ENCODE peak calls at places on chromosomes 12 and 14, in ten cellular contexts. T is upper lobe of right lung, L is SK-N-SH, B is uterus, U is WERI-Rb-1, C is HCT116, K is lower lobe of right lung, P is GM23338, E is fibroblast of lung, V is tibial nerve. Y is an unnamed sample.

GRCh38 chr14:79136437-79137430 is 966.6 kb downstream of the NRXN3 start:
- DNase-seq in V (no peak), C (no peak), T (no peak), U (peak), B (no peak), P (no peak), L (no peak), K (no peak), E (no peak), Y (no peak)

GRCh38 chr12:6745751-6746525 is 7.0 kb downstream of the MLF2 start:
- DNase-seq in V (no peak), L (no peak), B (no peak), P (no peak), K (peak), U (no peak), T (no peak), E (no peak), C (no peak), Y (no peak)

GRCh38 chr14:31895206-31895605 is 181.9 kb upstream of the ARHGAP5 start:
- DNase-seq in B (no peak), U (no peak), L (no peak), C (no peak), K (no peak), T (no peak), V (no peak), E (peak), P (no peak), Y (no peak)

GRCh38 chr14:101226265-101226602 is 322.7 kb upstream of the RTL1 start:
- DNase-seq in U (no peak), K (no peak), E (no peak), T (no peak), V (no peak), L (no peak), B (no peak), P (no peak), C (no peak), Y (peak)

GRCh38 chr12:7712841-7713442 is 1.7 kb downstream of the DPPA3 start:
- DNase-seq in U (no peak), C (no peak), T (no peak), B (no peak), K (no peak), L (no peak), E (no peak), P (peak), V (no peak), Y (no peak)

GRCh38 chr14:46580941-46581671 is 70.5 kb downstream of the RPL10L start:
- DNase-seq in P (peak), V (no peak), B (no peak), L (peak), C (peak), K (no peak), E (peak), T (no peak), U (peak), Y (no peak)

GRCh38 chr14:49505026-49505766 is 81.0 kb downstream of the RPS29 start:
- DNase-seq in P (peak), E (no peak), T (no peak), U (no peak), V (no peak), K (no peak), L (no peak), C (peak), B (no peak), Y (no peak)

GRCh38 chr12:2613674-2614073 is 181.1 kb upstream of the FKBP4 start:
- DNase-seq in C (peak), K (no peak), B (peak), U (no peak), P (no peak), E (peak), T (no peak), V (peak), L (no peak), Y (peak)

GRCh38 chr12:89087876-89088275 is 264.4 kb downstream of the DUSP6 start:
- DNase-seq in K (no peak), L (no peak), U (no peak), C (no peak), E (no peak), B (no peak), T (no peak), V (no peak), P (peak), Y (no peak)

GRCh38 chr12:118984206-118984943 is 3.0 kb downstream of the SRRM4 start:
- DNase-seq in E (no peak), U (no peak), T (no peak), V (no peak), B (no peak), C (no peak), L (peak), K (no peak), P (no peak), Y (no peak)

GRCh38 chr12:75526655-75527511 is 15.5 kb upstream of the KRR1 start:
- DNase-seq in K (no peak), U (peak), C (peak), E (peak), B (no peak), T (no peak), P (peak), L (peak), V (no peak), Y (no peak)

GRCh38 chr12:113247123-113248045 is 26.1 kb downstream of the TPCN1 start:
- DNase-seq in T (no peak), B (no peak), L (peak), V (no peak), U (peak), P (no peak), C (no peak), E (peak), K (no peak), Y (no peak)

GRCh38 chr12:117494833-117495714 is 133.6 kb upstream of the NOS1 start:
- DNase-seq in E (no peak), L (no peak), T (no peak), V (no peak), U (no peak), P (peak), C (no peak), K (no peak), B (no peak), Y (no peak)

GRCh38 chr12:47504775-47505446 is 200.9 kb downstream of the RPAP3 start:
- DNase-seq in V (no peak), K (no peak), E (no peak), U (no peak), L (no peak), P (no peak), B (no peak), C (no peak), T (no peak), Y (no peak)

GRCh38 chr12:109302358-109302757 is 6.7 kb downstream of the FOXN4 start:
- DNase-seq in U (no peak), E (no peak), L (no peak), B (no peak), T (no peak), K (no peak), C (no peak), V (no peak), P (peak), Y (no peak)

GRCh38 chr12:25827747-25828146 is 130.7 kb upstream of the RASSF8 start:
- DNase-seq in L (no peak), U (no peak), K (no peak), T (no peak), C (no peak), E (no peak), V (no peak), B (no peak), P (no peak), Y (no peak)

GRCh38 chr14:60777856-60778578 is 43.5 kb downstream of the MNAT1 start:
- DNase-seq in P (no peak), V (no peak), C (no peak), B (no peak), L (no peak), K (no peak), E (peak), T (no peak), U (no peak), Y (no peak)

GRCh38 chr12:55861871-55862270 is 19.1 kb upstream of the MMP19 start:
- DNase-seq in U (no peak), B (no peak), C (no peak), P (no peak), E (no peak), L (no peak), V (no peak), K (no peak), T (no peak), Y (no peak)

GRCh38 chr14:85527458-85527857 is 2.5 kb upstream of the FLRT2 start:
- DNase-seq in L (no peak), T (no peak), U (no peak), P (no peak), E (peak), B (no peak), V (no peak), K (no peak), C (no peak), Y (no peak)

GRCh38 chr14:91254456-91254855 is 10.0 kb upstream of the GPR68 start:
- DNase-seq in V (no peak), P (no peak), T (no peak), U (no peak), C (no peak), L (no peak), K (no peak), B (no peak), E (no peak), Y (no peak)

GRCh38 chr14:91252901-91253794 is 8.6 kb upstream of the GPR68 start:
- DNase-seq in B (peak), T (peak), L (peak), C (no peak), V (no peak), P (peak), K (peak), U (peak), E (no peak), Y (no peak)

GRCh38 chr14:91255820-91256219 is 11.3 kb upstream of the GPR68 start:
- DNase-seq in P (no peak), T (no peak), L (no peak), E (no peak), B (no peak), K (no peak), V (no peak), U (no peak), C (no peak), Y (no peak)

GRCh38 chr14:91255026-91255695 is 10.7 kb upstream of the GPR68 start:
- DNase-seq in L (no peak), C (no peak), K (no peak), T (no peak), B (no peak), E (no peak), P (no peak), V (no peak), U (peak), Y (no peak)

DNA sequence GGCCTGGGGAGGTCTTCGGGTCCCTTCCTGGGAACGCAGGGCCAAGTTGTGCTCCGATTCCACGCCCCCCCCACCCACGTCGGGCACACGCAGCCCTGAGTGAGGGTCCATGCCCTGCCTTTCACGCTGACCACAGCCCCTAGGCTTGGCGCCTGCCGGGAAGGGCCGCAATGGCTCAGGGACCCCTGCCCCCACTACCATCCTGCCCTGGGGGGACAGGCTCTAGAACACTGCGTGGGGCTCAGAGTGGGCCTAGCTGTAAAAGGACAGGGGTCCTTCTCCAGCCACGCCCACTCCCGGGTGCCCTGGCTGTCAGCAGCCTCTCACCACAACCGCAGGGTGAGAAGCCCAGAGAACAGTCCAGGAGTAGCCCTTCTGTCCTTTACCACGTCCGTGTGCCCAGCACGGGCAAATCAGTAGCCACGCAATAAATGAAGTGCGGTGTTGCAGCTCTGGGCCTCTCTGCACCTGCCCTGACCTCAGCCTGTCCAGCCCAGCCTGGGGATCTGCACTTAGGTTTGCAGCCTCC is 9.4 kb upstream of the GPR68 start:
- DNase-seq in V (no peak), E (no peak), B (no peak), T (no peak), U (peak), L (no peak), C (no peak), P (no peak), K (no peak), Y (no peak)
- H3K27ac ChIP-seq in V (no peak), E (no peak), B (peak), T (peak), U (peak), L (no peak), C (no peak), P (no peak), K (peak), Y (peak)

DNA sequence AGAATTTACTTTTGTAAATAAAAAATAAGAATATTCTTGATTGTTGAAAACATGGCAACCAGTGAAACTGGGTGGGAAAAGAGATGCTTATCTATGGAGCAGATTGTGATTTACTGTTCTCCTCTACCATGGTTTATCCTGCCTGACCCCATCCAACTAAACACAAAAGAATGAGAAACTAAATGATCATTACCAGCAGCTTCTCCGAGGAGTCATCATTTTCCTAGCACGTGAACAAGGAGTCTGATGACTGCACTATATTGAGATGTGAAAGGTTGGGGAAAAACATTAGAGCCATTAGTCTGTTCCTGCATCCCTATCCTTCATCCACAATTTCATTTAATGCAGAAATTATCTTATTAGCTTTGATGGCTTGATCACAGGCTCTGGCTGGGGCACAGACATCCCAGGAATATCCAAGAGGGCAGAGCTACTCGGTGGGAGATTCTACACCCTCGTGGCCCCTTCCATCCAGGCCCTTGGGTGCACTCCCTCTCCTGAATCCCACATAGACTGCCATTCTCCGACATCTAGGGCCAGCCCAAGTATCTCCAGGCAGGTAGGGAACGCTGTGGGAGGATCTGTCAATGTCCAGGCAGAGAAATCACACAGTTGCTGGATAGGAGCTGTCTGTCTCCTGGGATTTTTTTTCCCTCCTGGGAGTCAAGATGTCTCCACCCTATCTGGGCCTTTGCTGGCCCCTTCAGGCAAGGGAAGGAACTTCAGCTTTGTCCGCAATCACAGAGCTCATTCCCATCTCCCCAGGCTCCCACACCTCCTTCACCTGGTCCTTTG is 43.3 kb upstream of the DHRS4 start:
- DNase-seq in E (peak), C (peak), P (peak), V (peak), K (no peak), U (peak), T (no peak), B (no peak), L (peak), Y (no peak)
- TF ChIP-seq CTCF in E (peak), C (peak), P (peak), V (peak), K (peak), U (peak), T (peak), B (peak), L (peak), Y (no peak)

GRCh38 chr12:51822261-51822616 is 26.3 kb downstream of the FIGNL2 start:
- DNase-seq in P (no peak), T (no peak), U (no peak), L (no peak), C (no peak), K (no peak), V (no peak), E (no peak), B (no peak), Y (no peak)
- H3K4me3 ChIP-seq in P (peak), T (no peak), U (no peak), L (no peak), C (peak), K (peak), V (no peak), E (peak), B (no peak), Y (peak)

GRCh38 chr14:76900406-76901085 is 74.3 kb downstream of the LRRC74A start:
- DNase-seq in V (no peak), C (no peak), K (no peak), T (no peak), E (no peak), U (no peak), B (no peak), L (no peak), P (no peak), Y (no peak)

GRCh38 chr14:76904740-76905569 is 78.7 kb downstream of the LRRC74A start:
- DNase-seq in C (peak), P (no peak), K (peak), E (peak), U (no peak), B (peak), V (peak), L (peak), T (peak), Y (no peak)

GRCh38 chr14:76901171-76902055 is 75.2 kb downstream of the LRRC74A start:
- DNase-seq in C (no peak), E (peak), U (no peak), K (no peak), L (no peak), V (no peak), T (no peak), P (no peak), B (no peak), Y (no peak)

GRCh38 chr14:76902591-76902990 is 76.4 kb downstream of the LRRC74A start:
- DNase-seq in U (no peak), E (no peak), L (no peak), T (no peak), V (no peak), B (no peak), K (no peak), C (no peak), P (no peak), Y (no peak)

DNA sequence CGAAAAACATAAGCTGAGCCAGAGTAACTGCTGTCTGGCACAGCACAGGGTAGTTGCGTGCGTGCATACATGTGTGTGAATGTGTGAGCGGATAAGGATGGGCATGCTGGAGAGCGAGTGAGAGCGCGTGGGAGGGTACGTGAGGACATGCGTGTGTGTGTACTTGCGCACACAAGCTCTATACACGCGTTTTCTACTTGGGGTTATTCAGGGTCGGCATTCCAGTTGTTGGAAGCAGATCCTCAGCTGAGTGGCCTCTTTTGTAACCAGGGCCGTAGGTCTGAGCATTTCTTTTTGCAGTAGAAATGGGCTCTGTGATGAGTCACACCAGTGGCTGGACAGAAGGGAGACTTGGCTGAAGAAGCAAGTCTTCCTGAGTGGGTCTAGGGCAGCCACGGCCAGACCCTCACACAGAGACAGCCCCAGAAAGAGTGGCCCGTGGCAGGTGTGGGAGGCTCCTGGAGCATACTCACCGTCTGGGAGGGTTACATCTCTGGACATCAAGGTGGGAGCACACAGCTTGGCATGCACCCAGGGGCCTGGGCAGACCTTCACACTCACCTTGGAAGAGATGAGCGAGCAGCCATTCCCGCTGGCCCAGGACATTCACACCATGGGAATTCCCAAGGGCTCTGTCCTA is 78.0 kb downstream of the LRRC74A start:
- DNase-seq in T (no peak), V (no peak), K (no peak), L (peak), P (no peak), C (no peak), E (peak), U (no peak), B (peak), Y (peak)
- H3K27ac ChIP-seq in T (peak), V (peak), K (peak), L (peak), P (no peak), C (peak), E (peak), U (no peak), B (peak), Y (peak)

Y was measured in coronary artery.